ENCODE peak calls at places on chromosomes 4 and X, in five cellular contexts. One of them, this sample, is unnamed.

GRCh38 chrX:113001836-113002235 is 161.2 kb upstream of the AMOT start:
- DNase-seq in activated CD4-positive, alpha-beta T cell treated with anti-CD3 and anti-CD28 coated beads, Interleukin-2, amount 50 U/mL, for 4 hours: no peak
- DNase-seq in COR-L47: no peak
- DNase-seq in fibroblast of pulmonary artery: no peak
- DNase-seq in brain microvascular endothelial cell: no peak
- DNase-seq in this sample: no peak

GRCh38 chrX:71540801-71541545 is 8.1 kb downstream of the OGT start:
- DNase-seq in activated CD4-positive, alpha-beta T cell treated with anti-CD3 and anti-CD28 coated beads, Interleukin-2, amount 50 U/mL, for 4 hours: no peak
- DNase-seq in COR-L47: no peak
- DNase-seq in fibroblast of pulmonary artery: no peak
- DNase-seq in brain microvascular endothelial cell: no peak
- DNase-seq in this sample: no peak

GRCh38 chr4:87188063-87188462 is 32.4 kb downstream of the KLHL8 start:
- DNase-seq in activated CD4-positive, alpha-beta T cell treated with anti-CD3 and anti-CD28 coated beads, Interleukin-2, amount 50 U/mL, for 4 hours: no peak
- DNase-seq in COR-L47: no peak
- DNase-seq in fibroblast of pulmonary artery: peak; percentile 13
- DNase-seq in brain microvascular endothelial cell: no peak
- DNase-seq in this sample: no peak

GRCh38 chr4:76960014-76960413 is 10.5 kb downstream of the SEPTIN11 start:
- DNase-seq in activated CD4-positive, alpha-beta T cell treated with anti-CD3 and anti-CD28 coated beads, Interleukin-2, amount 50 U/mL, for 4 hours: no peak
- DNase-seq in COR-L47: no peak
- DNase-seq in fibroblast of pulmonary artery: no peak
- DNase-seq in brain microvascular endothelial cell: no peak
- DNase-seq in this sample: no peak

GRCh38 chr4:36426741-36427140 is 145.3 kb downstream of the DTHD1 start:
- DNase-seq in activated CD4-positive, alpha-beta T cell treated with anti-CD3 and anti-CD28 coated beads, Interleukin-2, amount 50 U/mL, for 4 hours: no peak
- DNase-seq in COR-L47: no peak
- DNase-seq in fibroblast of pulmonary artery: no peak
- DNase-seq in brain microvascular endothelial cell: no peak
- DNase-seq in this sample: no peak

GRCh38 chr4:85720736-85721135 is 245.8 kb downstream of the ARHGAP24 start:
- DNase-seq in activated CD4-positive, alpha-beta T cell treated with anti-CD3 and anti-CD28 coated beads, Interleukin-2, amount 50 U/mL, for 4 hours: no peak
- DNase-seq in COR-L47: no peak
- DNase-seq in fibroblast of pulmonary artery: peak; percentile 62
- DNase-seq in brain microvascular endothelial cell: peak; percentile 53
- DNase-seq in this sample: no peak

GRCh38 chrX:63350551-63350950 is 581 bp downstream of the SPIN4 start:
- DNase-seq in activated CD4-positive, alpha-beta T cell treated with anti-CD3 and anti-CD28 coated beads, Interleukin-2, amount 50 U/mL, for 4 hours: peak; percentile 1
- DNase-seq in COR-L47: no peak
- DNase-seq in fibroblast of pulmonary artery: no peak
- DNase-seq in brain microvascular endothelial cell: no peak
- DNase-seq in this sample: peak; percentile 77

GRCh38 chr4:119559044-119559647 is 69.5 kb downstream of the PDE5A start:
- DNase-seq in activated CD4-positive, alpha-beta T cell treated with anti-CD3 and anti-CD28 coated beads, Interleukin-2, amount 50 U/mL, for 4 hours: no peak
- DNase-seq in COR-L47: peak; percentile 17
- DNase-seq in fibroblast of pulmonary artery: peak; percentile 79
- DNase-seq in brain microvascular endothelial cell: no peak
- DNase-seq in this sample: peak; percentile 39

GRCh38 chr4:148292596-148293175 is 149.5 kb downstream of the NR3C2 start:
- DNase-seq in activated CD4-positive, alpha-beta T cell treated with anti-CD3 and anti-CD28 coated beads, Interleukin-2, amount 50 U/mL, for 4 hours: no peak
- DNase-seq in COR-L47: no peak
- DNase-seq in fibroblast of pulmonary artery: no peak
- DNase-seq in brain microvascular endothelial cell: no peak
- DNase-seq in this sample: no peak

GRCh38 chr4:99669084-99669483 is 11.5 kb upstream of the C4orf54 start:
- DNase-seq in activated CD4-positive, alpha-beta T cell treated with anti-CD3 and anti-CD28 coated beads, Interleukin-2, amount 50 U/mL, for 4 hours: no peak
- DNase-seq in COR-L47: no peak
- DNase-seq in fibroblast of pulmonary artery: no peak
- DNase-seq in brain microvascular endothelial cell: no peak
- DNase-seq in this sample: no peak

GRCh38 chr4:85672116-85672515 is 197.2 kb downstream of the ARHGAP24 start:
- DNase-seq in activated CD4-positive, alpha-beta T cell treated with anti-CD3 and anti-CD28 coated beads, Interleukin-2, amount 50 U/mL, for 4 hours: no peak
- DNase-seq in COR-L47: no peak
- DNase-seq in fibroblast of pulmonary artery: no peak
- DNase-seq in brain microvascular endothelial cell: no peak
- DNase-seq in this sample: no peak

GRCh38 chr4:139808381-139809206 is 143.0 kb downstream of the MGST2 start:
- DNase-seq in activated CD4-positive, alpha-beta T cell treated with anti-CD3 and anti-CD28 coated beads, Interleukin-2, amount 50 U/mL, for 4 hours: no peak
- DNase-seq in COR-L47: peak; percentile 6
- DNase-seq in fibroblast of pulmonary artery: peak; percentile 20
- DNase-seq in brain microvascular endothelial cell: no peak
- DNase-seq in this sample: peak; percentile 83

GRCh38 chrX:361231-362145 is 25.2 kb downstream of the PPP2R3B start:
- DNase-seq in activated CD4-positive, alpha-beta T cell treated with anti-CD3 and anti-CD28 coated beads, Interleukin-2, amount 50 U/mL, for 4 hours: no peak
- DNase-seq in COR-L47: no peak
- DNase-seq in fibroblast of pulmonary artery: no peak
- DNase-seq in brain microvascular endothelial cell: no peak
- DNase-seq in this sample: no peak

GRCh38 chr4:186840771-186841301 is 117.2 kb upstream of the FAT1 start:
- DNase-seq in activated CD4-positive, alpha-beta T cell treated with anti-CD3 and anti-CD28 coated beads, Interleukin-2, amount 50 U/mL, for 4 hours: no peak
- DNase-seq in COR-L47: no peak
- DNase-seq in fibroblast of pulmonary artery: no peak
- DNase-seq in brain microvascular endothelial cell: no peak
- DNase-seq in this sample: no peak